ENCODE peak calls at places on chromosome 13, in four cellular contexts. One of them, this sample, is unnamed.

GRCh38 chr13:60509601-60510386 is 112.8 kb downstream of the TDRD3 start:
- DNase-seq in K562: no peak
- DNase-seq in HL-60: no peak
- DNase-seq in GM12878: no peak
- DNase-seq in this sample: no peak

GRCh38 chr13:37806666-37807065 is 62.9 kb downstream of the TRPC4 start:
- DNase-seq in GM12878: no peak
- DNase-seq in K562: no peak
- DNase-seq in HL-60: no peak
- DNase-seq in this sample: no peak

GRCh38 chr13:103282571-103283450 is 216.6 kb upstream of the SLC10A2 start:
- DNase-seq in K562: no peak
- DNase-seq in GM12878: no peak
- DNase-seq in HL-60: no peak
- DNase-seq in this sample: no peak

GRCh38 chr13:95968906-95969305 is 84.3 kb downstream of the UGGT2 start:
- DNase-seq in HL-60: no peak
- DNase-seq in GM12878: no peak
- DNase-seq in K562: no peak
- DNase-seq in this sample: no peak

GRCh38 chr13:37383856-37384255 is 214.7 kb downstream of the POSTN start:
- DNase-seq in K562: no peak
- DNase-seq in GM12878: no peak
- DNase-seq in HL-60: no peak
- DNase-seq in this sample: no peak

GRCh38 chr13:95239293-95239692 is 62.0 kb downstream of the ABCC4 start:
- DNase-seq in HL-60: peak
- DNase-seq in GM12878: no peak
- DNase-seq in K562: no peak
- DNase-seq in this sample: no peak

GRCh38 chr13:80033286-80033685 is 307.6 kb downstream of the SPRY2 start:
- DNase-seq in HL-60: no peak
- DNase-seq in GM12878: no peak
- DNase-seq in K562: no peak
- DNase-seq in this sample: no peak

GRCh38 chr13:112879283-112879833 is 89.7 kb upstream of the MCF2L start:
- DNase-seq in HL-60: no peak
- DNase-seq in GM12878: no peak
- DNase-seq in K562: no peak
- DNase-seq in this sample: no peak

GRCh38 chr13:67506407-67506806 is 276.3 kb upstream of the PCDH9 start:
- DNase-seq in K562: no peak
- DNase-seq in GM12878: no peak
- DNase-seq in HL-60: no peak
- DNase-seq in this sample: no peak

GRCh38 chr13:79736356-79736755 is 255.4 kb downstream of the NDFIP2 start:
- DNase-seq in HL-60: no peak
- DNase-seq in GM12878: no peak
- DNase-seq in K562: no peak
- DNase-seq in this sample: no peak

GRCh38 chr13:41224113-41225110 is 30.0 kb upstream of the KBTBD7 start:
- DNase-seq in HL-60: no peak
- DNase-seq in K562: no peak
- DNase-seq in GM12878: no peak
- DNase-seq in this sample: no peak

GRCh38 chr13:106101201-106101600 is 434.3 kb downstream of the EFNB2 start:
- DNase-seq in K562: no peak
- DNase-seq in GM12878: no peak
- DNase-seq in HL-60: no peak
- DNase-seq in this sample: no peak

GRCh38 chr13:31046711-31047279 is 114.3 kb downstream of the TEX26 start:
- DNase-seq in K562: no peak
- DNase-seq in HL-60: no peak
- DNase-seq in GM12878: no peak
- DNase-seq in this sample: no peak

GRCh38 chr13:46173656-46174055 is 8.3 kb downstream of the LCP1 start:
- DNase-seq in HL-60: peak
- DNase-seq in GM12878: no peak
- DNase-seq in K562: no peak
- DNase-seq in this sample: no peak

GRCh38 chr13:109000207-109000606 is 370.8 kb downstream of the MYO16 start:
- DNase-seq in K562: no peak
- DNase-seq in GM12878: no peak
- DNase-seq in HL-60: no peak
- DNase-seq in this sample: no peak

GRCh38 chr13:44191504-44192171 is 182.0 kb upstream of the SERP2 start:
- DNase-seq in K562: peak
- DNase-seq in GM12878: no peak
- DNase-seq in HL-60: peak
- DNase-seq in this sample: no peak
- TF ChIP-seq POLR2AphosphoS5 in K562: no peak
- TF ChIP-seq POLR2AphosphoS5 in GM12878: no peak
- TF ChIP-seq POLR2AphosphoS5 in HL-60: no peak
- TF ChIP-seq POLR2AphosphoS5 in this sample: no peak

DNA sequence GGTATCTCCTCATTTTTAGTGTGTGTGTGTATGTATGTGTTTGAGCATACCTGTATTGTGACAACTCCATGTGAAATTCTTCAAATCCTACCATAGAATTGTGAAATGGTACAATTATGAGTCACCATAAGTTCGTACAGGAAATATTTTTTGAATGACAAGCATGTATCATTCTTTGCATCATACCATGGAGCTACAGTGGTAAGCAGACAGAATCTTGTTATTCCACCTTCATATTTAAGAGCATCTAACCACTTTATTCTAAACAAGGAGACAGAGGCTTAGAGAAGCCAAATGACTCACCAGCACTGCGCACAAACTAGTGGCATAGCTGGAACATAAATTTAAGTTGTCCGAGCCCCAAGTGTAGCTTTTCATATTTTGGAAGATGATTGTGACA is 4.5 kb upstream of the EPSTI1 start:
- DNase-seq in K562: no peak
- DNase-seq in HL-60: no peak
- DNase-seq in GM12878: no peak
- DNase-seq in this sample: no peak
- TF ChIP-seq SPI1 in K562: no peak
- TF ChIP-seq SPI1 in HL-60: no peak
- TF ChIP-seq SPI1 in GM12878: no peak
- TF ChIP-seq SPI1 in this sample: no peak

GRCh38 chr13:81609335-81609734 is 1268.4 kb upstream of the SPRY2 start:
- DNase-seq in HL-60: no peak
- DNase-seq in K562: no peak
- DNase-seq in GM12878: no peak
- DNase-seq in this sample: no peak

GRCh38 chr13:81606074-81606473 is 1265.1 kb upstream of the SPRY2 start:
- DNase-seq in GM12878: no peak
- DNase-seq in HL-60: no peak
- DNase-seq in K562: no peak
- DNase-seq in this sample: no peak

DNA sequence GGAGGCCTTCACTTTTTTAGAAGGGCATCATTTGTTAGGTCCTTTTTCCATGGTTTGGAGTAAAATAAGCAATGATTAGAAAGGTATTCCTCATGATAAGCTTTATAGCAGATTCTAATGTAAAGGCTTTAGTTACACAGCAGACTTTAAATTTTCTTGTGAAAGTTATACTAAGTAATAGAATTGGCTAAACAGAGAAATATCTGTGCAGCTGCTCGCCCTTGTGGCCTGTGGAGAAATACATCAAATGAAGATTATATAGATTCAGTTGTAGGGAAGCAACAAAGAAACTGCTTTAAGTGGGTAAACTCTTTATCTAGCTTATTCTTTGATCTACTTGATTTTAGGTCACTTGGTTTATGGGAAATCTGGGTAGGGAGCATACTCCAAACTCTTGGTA is 1269.7 kb upstream of the SPRY2 start:
- DNase-seq in HL-60: no peak
- DNase-seq in K562: no peak
- DNase-seq in GM12878: no peak
- DNase-seq in this sample: no peak
- TF ChIP-seq POLR2AphosphoS5 in HL-60: no peak
- TF ChIP-seq POLR2AphosphoS5 in K562: no peak
- TF ChIP-seq POLR2AphosphoS5 in GM12878: no peak
- TF ChIP-seq POLR2AphosphoS5 in this sample: no peak

DNA sequence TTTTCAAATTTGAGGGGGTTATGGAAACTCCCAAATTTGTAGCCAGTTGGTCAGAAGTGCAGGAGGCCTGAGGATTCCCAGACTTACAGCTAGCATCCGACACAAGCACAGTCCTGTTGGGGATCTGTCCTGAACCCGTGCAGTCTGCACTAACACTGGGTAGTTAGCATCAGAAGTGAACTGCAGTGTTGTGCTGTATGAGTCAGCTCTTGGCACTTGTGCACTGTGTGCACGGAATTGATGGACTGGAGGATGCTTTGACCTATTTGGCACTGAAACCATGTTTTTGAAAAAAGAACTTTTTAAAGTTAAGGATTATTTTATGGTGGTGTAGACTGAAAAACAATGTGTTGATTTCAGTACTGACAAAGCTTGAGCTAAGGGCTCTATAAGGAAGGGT is 279.0 kb downstream of the NHLRC3 start:
- DNase-seq in GM12878: no peak
- DNase-seq in HL-60: no peak
- DNase-seq in K562: no peak
- DNase-seq in this sample: no peak
- TF ChIP-seq SPI1 in GM12878: no peak
- TF ChIP-seq SPI1 in HL-60: no peak
- TF ChIP-seq SPI1 in K562: no peak
- TF ChIP-seq SPI1 in this sample: no peak

GRCh38 chr13:42498521-42498920 is 75.4 kb upstream of the TNFSF11 start:
- DNase-seq in K562: no peak
- DNase-seq in HL-60: no peak
- DNase-seq in GM12878: no peak
- DNase-seq in this sample: no peak

GRCh38 chr13:42495256-42495655 is 78.7 kb upstream of the TNFSF11 start:
- DNase-seq in HL-60: no peak
- DNase-seq in K562: no peak
- DNase-seq in GM12878: no peak
- DNase-seq in this sample: no peak

GRCh38 chr13:42495751-42496150 is 78.2 kb upstream of the TNFSF11 start:
- DNase-seq in GM12878: no peak
- DNase-seq in HL-60: no peak
- DNase-seq in K562: no peak
- DNase-seq in this sample: no peak

GRCh38 chr13:42494157-42494556 is 79.8 kb upstream of the TNFSF11 start:
- DNase-seq in HL-60: no peak
- DNase-seq in GM12878: no peak
- DNase-seq in K562: no peak
- DNase-seq in this sample: no peak

DNA sequence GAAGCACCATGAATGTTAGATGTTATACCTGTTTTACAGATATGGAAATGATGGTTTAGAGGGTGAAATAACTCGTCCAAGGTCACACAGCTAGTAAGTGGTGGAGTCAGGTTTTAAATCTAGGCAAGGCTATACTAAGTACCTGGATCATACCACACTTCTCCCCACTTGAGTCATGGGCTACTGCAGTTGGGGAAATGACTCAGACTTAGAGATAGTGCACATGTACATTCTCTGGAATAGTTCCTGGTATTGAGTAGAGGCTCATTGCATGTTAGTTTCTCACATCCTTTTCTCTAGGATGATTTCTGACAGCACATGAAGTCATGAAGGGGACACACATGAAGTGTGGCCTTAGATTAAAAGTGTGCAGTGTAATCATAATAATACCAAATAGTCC is 76.2 kb upstream of the TNFSF11 start:
- DNase-seq in HL-60: no peak
- DNase-seq in GM12878: peak
- DNase-seq in K562: no peak
- DNase-seq in this sample: peak
- TF ChIP-seq POLR2AphosphoS5 in HL-60: no peak
- TF ChIP-seq POLR2AphosphoS5 in GM12878: no peak
- TF ChIP-seq POLR2AphosphoS5 in K562: no peak
- TF ChIP-seq POLR2AphosphoS5 in this sample: no peak

GRCh38 chr13:44680746-44681355 is 104.7 kb upstream of the TSC22D1 start:
- DNase-seq in HL-60: no peak
- DNase-seq in GM12878: no peak
- DNase-seq in K562: no peak
- DNase-seq in this sample: no peak

GRCh38 chr13:44686478-44687071 is 110.4 kb upstream of the TSC22D1 start:
- DNase-seq in GM12878: no peak
- DNase-seq in HL-60: no peak
- DNase-seq in K562: no peak
- DNase-seq in this sample: no peak

GRCh38 chr13:44688652-44689051 is 112.5 kb upstream of the TSC22D1 start:
- DNase-seq in K562: no peak
- DNase-seq in HL-60: no peak
- DNase-seq in GM12878: no peak
- DNase-seq in this sample: no peak

GRCh38 chr13:44690376-44690775 is 114.2 kb upstream of the TSC22D1 start:
- DNase-seq in K562: no peak
- DNase-seq in GM12878: no peak
- DNase-seq in HL-60: no peak
- DNase-seq in this sample: no peak

DNA sequence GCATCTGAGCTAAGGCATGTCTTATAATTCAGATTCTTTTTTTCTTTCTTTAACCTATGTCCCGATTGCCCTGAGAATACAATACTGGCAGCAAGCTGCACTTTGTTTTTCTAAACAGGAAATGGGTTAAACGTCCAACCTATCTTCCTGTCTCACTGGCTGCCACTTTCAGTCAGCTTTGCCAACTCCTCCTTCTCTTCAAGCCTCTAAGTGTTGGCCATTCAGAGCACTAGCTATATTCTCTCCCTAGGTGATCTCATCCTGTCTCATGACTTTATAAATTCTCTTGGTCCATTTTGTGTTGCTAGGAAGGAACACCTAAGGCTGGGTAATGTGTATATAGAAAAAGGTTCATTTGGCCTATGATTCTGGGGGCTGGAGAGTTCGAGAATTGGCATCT is 109.5 kb upstream of the TSC22D1 start:
- DNase-seq in GM12878: no peak
- DNase-seq in HL-60: no peak
- DNase-seq in K562: no peak
- DNase-seq in this sample: no peak
- TF ChIP-seq SPI1 in GM12878: no peak
- TF ChIP-seq SPI1 in HL-60: no peak
- TF ChIP-seq SPI1 in K562: no peak
- TF ChIP-seq SPI1 in this sample: no peak

GRCh38 chr13:19958119-19959111 is at the start of gene ZMYM2:
- DNase-seq in GM12878: peak
- DNase-seq in HL-60: peak
- DNase-seq in K562: peak
- DNase-seq in this sample: peak
- TF ChIP-seq POLR2AphosphoS5 in GM12878: peak
- TF ChIP-seq POLR2AphosphoS5 in HL-60: peak
- TF ChIP-seq POLR2AphosphoS5 in K562: peak
- TF ChIP-seq POLR2AphosphoS5 in this sample: no peak

GRCh38 chr13:39149896-39150295 is 111.6 kb downstream of the NHLRC3 start:
- DNase-seq in GM12878: no peak
- DNase-seq in K562: no peak
- DNase-seq in HL-60: no peak
- DNase-seq in this sample: no peak

GRCh38 chr13:39148513-39148961 is 110.3 kb downstream of the NHLRC3 start:
- DNase-seq in HL-60: no peak
- DNase-seq in GM12878: no peak
- DNase-seq in K562: no peak
- DNase-seq in this sample: no peak

GRCh38 chr13:39144391-39144790 is 106.1 kb downstream of the NHLRC3 start:
- DNase-seq in HL-60: no peak
- DNase-seq in GM12878: no peak
- DNase-seq in K562: no peak
- DNase-seq in this sample: no peak

GRCh38 chr13:39144941-39145533 is 106.8 kb downstream of the NHLRC3 start:
- DNase-seq in GM12878: no peak
- DNase-seq in K562: peak
- DNase-seq in HL-60: peak
- DNase-seq in this sample: peak
- TF ChIP-seq SPI1 in GM12878: no peak
- TF ChIP-seq SPI1 in K562: no peak
- TF ChIP-seq SPI1 in HL-60: no peak
- TF ChIP-seq SPI1 in this sample: no peak